ENCODE peak calls at places on chromosomes 2 and 18, in five cellular contexts. Q is HTR-8/SVneo; C is activated CD8-positive, alpha-beta memory T cell treated with anti-CD3 and anti-CD28 coated beads for 48 hours; M is amniotic stem cell; S is omental fat pad. E is an unnamed sample.

GRCh38 chr2:31660165-31660564 is 79.4 kb upstream of the SRD5A2 start:
- DNase-seq in Q (no peak), C (no peak), M (no peak), S (no peak), E (no peak)

GRCh38 chr2:16654775-16655456 is 10.7 kb downstream of the CYRIA start:
- DNase-seq in Q (no peak), C (no peak), M (no peak), S (no peak), E (no peak)

GRCh38 chr2:197239434-197239833 is 71.1 kb downstream of the ANKRD44 start:
- DNase-seq in Q (no peak), C (no peak), M (no peak), S (no peak), E (no peak)

GRCh38 chr2:202030676-202031075 is 3.0 kb upstream of the FZD7 start:
- DNase-seq in Q (no peak), C (no peak), M (peak), S (no peak), E (no peak)

GRCh38 chr2:181396575-181397062 is 60.6 kb upstream of the ITGA4 start:
- DNase-seq in Q (no peak), C (no peak), M (no peak), S (no peak), E (no peak)

GRCh38 chr2:118834440-118834810 is 13.0 kb downstream of the EN1 start:
- DNase-seq in Q (no peak), C (no peak), M (no peak), S (no peak), E (no peak)

GRCh38 chr18:58241877-58242276 is 197.9 kb downstream of the NEDD4L start:
- DNase-seq in Q (no peak), C (no peak), M (no peak), S (no peak), E (peak)

GRCh38 chr2:241491549-241492173 is 16.7 kb downstream of the STK25 start:
- DNase-seq in Q (no peak), C (no peak), M (no peak), S (no peak), E (no peak)

GRCh38 chr18:34122724-34123334 is 101.9 kb downstream of the NOL4 start:
- DNase-seq in Q (no peak), C (no peak), M (peak), S (no peak), E (no peak)

GRCh38 chr2:97812916-97813315 is 99.5 kb downstream of the ZAP70 start:
- DNase-seq in Q (no peak), C (no peak), M (no peak), S (no peak), E (no peak)

GRCh38 chr2:172195836-172196376 is 93.2 kb upstream of the DLX2 start:
- DNase-seq in Q (no peak), C (no peak), M (no peak), S (no peak), E (no peak)

GRCh38 chr2:10397878-10398277 is 50.2 kb downstream of the ODC1 start:
- DNase-seq in Q (no peak), C (no peak), M (no peak), S (no peak), E (no peak)

GRCh38 chr2:12686708-12687107 is 30.0 kb upstream of the TRIB2 start:
- DNase-seq in Q (no peak), C (no peak), M (no peak), S (no peak), E (no peak)

GRCh38 chr2:121419081-121419699 is 111.5 kb upstream of the RNU4ATAC start:
- DNase-seq in Q (no peak), C (no peak), M (no peak), S (no peak), E (no peak)

GRCh38 chr2:17813742-17814458 is 2.4 kb upstream of the MSGN1 start:
- DNase-seq in Q (no peak), C (no peak), M (no peak), S (no peak), E (no peak)

GRCh38 chr2:23767871-23768611 is 158.9 kb downstream of the ATAD2B start:
- DNase-seq in Q (no peak), C (no peak), M (no peak), S (no peak), E (no peak)

GRCh38 chr2:148532049-148532428 is 112.5 kb upstream of the EPC2 start:
- DNase-seq in Q (no peak), C (no peak), M (no peak), S (no peak), E (no peak)

GRCh38 chr2:111100765-111101162 is 19.9 kb upstream of the BCL2L11 start:
- DNase-seq in Q (no peak), C (no peak), M (no peak), S (no peak), E (no peak)

GRCh38 chr2:193566276-193566675 is 1371.5 kb upstream of the TMEFF2 start:
- DNase-seq in Q (no peak), C (no peak), M (no peak), S (no peak), E (no peak)

GRCh38 chr2:12032975-12033374 is 286.5 kb downstream of the LPIN1 start:
- DNase-seq in Q (no peak), C (no peak), M (no peak), S (no peak), E (no peak)